ENCODE peak calls at places on chromosomes 11 and 22, in nine cellular contexts. One of them, this sample, is unnamed.

GRCh38 chr11:108929241-108929640 is 264.4 kb downstream of the DDX10 start:
- DNase-seq in sciatic nerve: no peak
- DNase-seq in activated CD4-positive, CD25-positive, alpha-beta regulatory T cell: no peak
- DNase-seq in NCI-H446 treated with DMSO at 0.1 percent for 48 hours: no peak
- DNase-seq in GM19239: no peak
- DNase-seq in GF-D8: no peak
- DNase-seq in HCT116: peak
- DNase-seq in choroid plexus epithelial cell: peak
- DNase-seq in NCI-H345: no peak
- DNase-seq in this sample: no peak

GRCh38 chr11:123576082-123576481 is 78.3 kb downstream of the SCN3B start:
- DNase-seq in sciatic nerve: no peak
- DNase-seq in activated CD4-positive, CD25-positive, alpha-beta regulatory T cell: no peak
- DNase-seq in NCI-H446 treated with DMSO at 0.1 percent for 48 hours: no peak
- DNase-seq in GM19239: no peak
- DNase-seq in GF-D8: no peak
- DNase-seq in HCT116: no peak
- DNase-seq in choroid plexus epithelial cell: no peak
- DNase-seq in NCI-H345: no peak
- DNase-seq in this sample: no peak

GRCh38 chr11:69233761-69234136 is 60.2 kb upstream of the MYEOV start:
- DNase-seq in sciatic nerve: peak
- DNase-seq in activated CD4-positive, CD25-positive, alpha-beta regulatory T cell: no peak
- DNase-seq in NCI-H446 treated with DMSO at 0.1 percent for 48 hours: no peak
- DNase-seq in GM19239: no peak
- DNase-seq in GF-D8: no peak
- DNase-seq in HCT116: no peak
- DNase-seq in choroid plexus epithelial cell: no peak
- DNase-seq in NCI-H345: peak
- DNase-seq in this sample: no peak

GRCh38 chr11:15234796-15235195 is 120.1 kb downstream of the INSC start:
- DNase-seq in sciatic nerve: no peak
- DNase-seq in activated CD4-positive, CD25-positive, alpha-beta regulatory T cell: no peak
- DNase-seq in NCI-H446 treated with DMSO at 0.1 percent for 48 hours: no peak
- DNase-seq in GM19239: no peak
- DNase-seq in GF-D8: no peak
- DNase-seq in HCT116: no peak
- DNase-seq in choroid plexus epithelial cell: no peak
- DNase-seq in NCI-H345: no peak
- DNase-seq in this sample: no peak

GRCh38 chr11:75802022-75802912 is 12.7 kb upstream of the UVRAG start:
- DNase-seq in sciatic nerve: no peak
- DNase-seq in activated CD4-positive, CD25-positive, alpha-beta regulatory T cell: no peak
- DNase-seq in NCI-H446 treated with DMSO at 0.1 percent for 48 hours: no peak
- DNase-seq in GM19239: no peak
- DNase-seq in GF-D8: no peak
- DNase-seq in HCT116: no peak
- DNase-seq in choroid plexus epithelial cell: no peak
- DNase-seq in NCI-H345: no peak
- DNase-seq in this sample: no peak

GRCh38 chr11:11836676-11837231 is 5.0 kb upstream of the USP47 start:
- DNase-seq in sciatic nerve: no peak
- DNase-seq in activated CD4-positive, CD25-positive, alpha-beta regulatory T cell: no peak
- DNase-seq in NCI-H446 treated with DMSO at 0.1 percent for 48 hours: no peak
- DNase-seq in GM19239: no peak
- DNase-seq in GF-D8: no peak
- DNase-seq in HCT116: no peak
- DNase-seq in choroid plexus epithelial cell: no peak
- DNase-seq in NCI-H345: no peak
- DNase-seq in this sample: no peak

GRCh38 chr11:11776714-11777113 is 65.1 kb upstream of the USP47 start:
- DNase-seq in sciatic nerve: no peak
- DNase-seq in activated CD4-positive, CD25-positive, alpha-beta regulatory T cell: no peak
- DNase-seq in NCI-H446 treated with DMSO at 0.1 percent for 48 hours: no peak
- DNase-seq in GM19239: no peak
- DNase-seq in GF-D8: no peak
- DNase-seq in HCT116: no peak
- DNase-seq in choroid plexus epithelial cell: no peak
- DNase-seq in NCI-H345: no peak
- DNase-seq in this sample: no peak

GRCh38 chr22:42519544-42520237 is at the start of gene RRP7A:
- DNase-seq in sciatic nerve: peak
- DNase-seq in activated CD4-positive, CD25-positive, alpha-beta regulatory T cell: peak
- DNase-seq in NCI-H446 treated with DMSO at 0.1 percent for 48 hours: peak
- DNase-seq in GM19239: peak
- DNase-seq in GF-D8: peak
- DNase-seq in HCT116: no peak
- DNase-seq in choroid plexus epithelial cell: peak
- DNase-seq in NCI-H345: peak
- DNase-seq in this sample: peak

GRCh38 chr11:69658606-69659450 is 16.3 kb downstream of the LTO1 start:
- DNase-seq in sciatic nerve: peak
- DNase-seq in activated CD4-positive, CD25-positive, alpha-beta regulatory T cell: no peak
- DNase-seq in NCI-H446 treated with DMSO at 0.1 percent for 48 hours: no peak
- DNase-seq in GM19239: no peak
- DNase-seq in GF-D8: no peak
- DNase-seq in HCT116: no peak
- DNase-seq in choroid plexus epithelial cell: no peak
- DNase-seq in NCI-H345: no peak
- DNase-seq in this sample: no peak

GRCh38 chr11:9265211-9266131 is at the start of gene DENND5A:
- DNase-seq in sciatic nerve: peak
- DNase-seq in activated CD4-positive, CD25-positive, alpha-beta regulatory T cell: peak
- DNase-seq in NCI-H446 treated with DMSO at 0.1 percent for 48 hours: peak
- DNase-seq in GM19239: peak
- DNase-seq in GF-D8: no peak
- DNase-seq in HCT116: peak
- DNase-seq in choroid plexus epithelial cell: peak
- DNase-seq in NCI-H345: peak
- DNase-seq in this sample: peak

GRCh38 chr11:61497876-61498275 is 10.7 kb upstream of the LRRC10B start:
- DNase-seq in sciatic nerve: no peak
- DNase-seq in activated CD4-positive, CD25-positive, alpha-beta regulatory T cell: no peak
- DNase-seq in NCI-H446 treated with DMSO at 0.1 percent for 48 hours: no peak
- DNase-seq in GM19239: no peak
- DNase-seq in GF-D8: no peak
- DNase-seq in HCT116: no peak
- DNase-seq in choroid plexus epithelial cell: no peak
- DNase-seq in NCI-H345: no peak
- DNase-seq in this sample: no peak